ENCODE peak calls at places on chromosomes 16 and 17, in five cellular contexts. X, P, D, E and S are unnamed samples.

GRCh38 chr17:78680436-78680835 is 101.6 kb downstream of the CYTH1 start:
- DNase-seq in X (no peak), P (no peak), D (no peak), E (no peak), S (no peak)

GRCh38 chr16:68740628-68741346 is 3.7 kb downstream of the CDH1 start:
- DNase-seq in X (no peak), P (no peak), D (no peak), E (no peak), S (no peak)

GRCh38 chr16:15779664-15780351 is 77.0 kb downstream of the MYH11 start:
- DNase-seq in X (no peak), P (no peak), D (no peak), E (no peak), S (no peak)

GRCh38 chr17:17414316-17414937 is 62.4 kb upstream of the MED9 start:
- DNase-seq in X (peak), P (no peak), D (no peak), E (peak), S (no peak)

GRCh38 chr16:57531253-57531575 is 5.2 kb downstream of the CCDC102A start:
- DNase-seq in X (no peak), P (no peak), D (no peak), E (no peak), S (no peak)

GRCh38 chr17:75661531-75661930 is 5.4 kb downstream of the RECQL5 start:
- DNase-seq in X (no peak), P (no peak), D (no peak), E (peak), S (no peak)

GRCh38 chr16:8550728-8551387 is 39.5 kb downstream of the TMEM114 start:
- DNase-seq in X (no peak), P (no peak), D (no peak), E (no peak), S (no peak)

GRCh38 chr16:51211148-51211547 is 60.1 kb upstream of the SALL1 start:
- DNase-seq in X (no peak), P (no peak), D (no peak), E (no peak), S (no peak)

GRCh38 chr17:78340183-78340955 is 19.5 kb downstream of the SOCS3 start:
- DNase-seq in X (no peak), P (no peak), D (no peak), E (no peak), S (no peak)

GRCh38 chr17:32445075-32445427 is 741 bp downstream of the PSMD11 start:
- DNase-seq in X (peak), P (peak), D (peak), E (no peak), S (no peak)

GRCh38 chr17:82502207-82502606 is 17.3 kb upstream of the FOXK2 start:
- DNase-seq in X (peak), P (no peak), D (no peak), E (no peak), S (no peak)

GRCh38 chr16:2194852-2195315 is 1.5 kb downstream of the CASKIN1 start:
- DNase-seq in X (peak), P (peak), D (peak), E (no peak), S (no peak)

GRCh38 chr17:45101883-45102811 is 30.2 kb downstream of the PLCD3 start:
- DNase-seq in X (no peak), P (no peak), D (no peak), E (no peak), S (no peak)

GRCh38 chr16:20904507-20905079 is 4.0 kb downstream of the LYRM1 start:
- DNase-seq in X (peak), P (peak), D (peak), E (no peak), S (peak)

GRCh38 chr17:44044092-44044491 is 22.4 kb downstream of the LSM12 start:
- DNase-seq in X (peak), P (no peak), D (no peak), E (no peak), S (no peak)

GRCh38 chr17:3978421-3979275 is 14.4 kb upstream of the ATP2A3 start:
- DNase-seq in X (no peak), P (no peak), D (no peak), E (no peak), S (no peak)

GRCh38 chr17:42999003-42999525 is 845 bp downstream of the RPL27 start:
- DNase-seq in X (no peak), P (no peak), D (no peak), E (no peak), S (no peak)

GRCh38 chr16:87708881-87709638 is 56.7 kb downstream of the KLHDC4 start:
- DNase-seq in X (no peak), P (no peak), D (no peak), E (no peak), S (no peak)

GRCh38 chr16:50533317-50533716 is 14.9 kb upstream of the NKD1 start:
- DNase-seq in X (no peak), P (no peak), D (no peak), E (no peak), S (no peak)

GRCh38 chr16:76583466-76583865 is 306.3 kb downstream of the CNTNAP4 start:
- DNase-seq in X (no peak), P (no peak), D (no peak), E (no peak), S (no peak)

GRCh38 chr16:78353610-78354009 is 254.2 kb downstream of the WWOX start:
- DNase-seq in X (no peak), P (no peak), D (peak), E (no peak), S (no peak)